ENCODE peak calls at places on chromosomes 7 and 10, in seven cellular contexts. S is A549, Y is breast epithelium, N is tibial nerve, H is body of pancreas, O is testis, D is suprapubic skin. E is an unnamed sample.

GRCh38 chr7:153835104-153835503 is 217.1 kb upstream of the DPP6 start:
- DNase-seq in N (no peak), D (no peak), O (no peak), S (no peak), Y (no peak), H (no peak), E (no peak)

GRCh38 chr10:33937987-33938386 is 603.5 kb upstream of the NRP1 start:
- DNase-seq in N (no peak), H (no peak), D (no peak), S (no peak), Y (no peak), O (no peak), E (no peak)

GRCh38 chr7:2079332-2080068 is 153.2 kb downstream of the MAD1L1 start:
- DNase-seq in O (no peak), D (no peak), H (no peak), N (no peak), Y (no peak), S (no peak), E (no peak)

GRCh38 chr7:22858640-22859561 is 36.3 kb upstream of the TOMM7 start:
- DNase-seq in S (peak; percentile 61), H (no peak), D (no peak), Y (peak; percentile 67), O (no peak), N (no peak), E (no peak)

GRCh38 chr7:18087031-18087686 is 59.5 kb upstream of the PRPS1L1 start:
- DNase-seq in H (peak; percentile 13), O (peak; percentile 21), D (no peak), N (no peak), S (peak; percentile 8), Y (no peak), E (peak; percentile 59)

GRCh38 chr7:52995676-52996075 is 39.8 kb upstream of the POM121L12 start:
- DNase-seq in D (no peak), N (no peak), Y (no peak), S (no peak), H (no peak), O (no peak), E (no peak)

GRCh38 chr7:2621061-2621828 is 10.5 kb upstream of the TTYH3 start:
- DNase-seq in N (no peak), Y (no peak), H (peak; percentile 59), S (no peak), D (no peak), O (peak; percentile 81), E (peak; percentile 82)

GRCh38 chr7:20744913-20745587 is 41.6 kb downstream of the SP8 start:
- DNase-seq in O (no peak), S (peak; percentile 50), Y (no peak), N (no peak), H (no peak), D (no peak), E (no peak)

GRCh38 chr10:1462994-1463633 is 274.2 kb downstream of the ADARB2 start:
- DNase-seq in O (no peak), S (no peak), N (no peak), H (no peak), D (no peak), Y (no peak), E (no peak)
- TF ChIP-seq POLR2A in O (no peak), S (no peak), N (no peak), H (no peak), D (no peak), Y (no peak), E (no peak)

DNA sequence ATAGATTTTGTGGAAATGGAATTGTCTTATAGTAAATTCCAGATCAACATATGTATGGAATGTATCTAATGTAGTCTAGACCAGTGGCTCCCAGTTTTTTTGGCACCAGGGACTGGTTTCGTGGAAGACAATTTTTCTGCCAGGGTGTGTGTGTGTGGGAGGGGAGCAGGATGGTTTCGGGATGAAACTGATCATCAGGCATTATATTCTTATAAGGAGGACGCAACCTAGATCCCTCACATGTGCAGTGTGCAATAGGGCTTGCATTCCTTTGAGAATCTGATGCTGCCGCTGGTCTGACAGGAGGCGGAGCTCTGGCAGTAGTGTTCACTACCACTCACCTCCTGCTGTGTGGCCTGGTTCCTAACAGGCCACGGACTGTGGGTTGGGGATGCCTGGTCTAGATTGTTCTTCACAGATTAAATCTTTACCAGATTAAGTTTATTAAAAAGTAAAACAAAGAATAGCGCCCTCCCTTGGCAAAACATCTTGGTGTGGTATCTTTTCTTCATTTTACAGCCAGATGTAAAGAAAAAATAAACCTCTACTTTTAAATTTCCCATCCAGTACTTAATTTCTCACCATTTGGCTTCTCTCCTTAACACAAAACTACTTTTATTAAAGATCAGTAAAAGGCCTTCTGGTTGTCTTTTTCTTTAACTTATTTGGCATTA is 48.4 kb downstream of the SEPTIN7 start:
- DNase-seq in H (no peak), D (no peak), O (no peak), Y (no peak), N (no peak), S (no peak), E (no peak)
- TF ChIP-seq CTCF in H (no peak), D (no peak), O (no peak), Y (no peak), N (no peak), S (no peak), E (no peak)

DNA sequence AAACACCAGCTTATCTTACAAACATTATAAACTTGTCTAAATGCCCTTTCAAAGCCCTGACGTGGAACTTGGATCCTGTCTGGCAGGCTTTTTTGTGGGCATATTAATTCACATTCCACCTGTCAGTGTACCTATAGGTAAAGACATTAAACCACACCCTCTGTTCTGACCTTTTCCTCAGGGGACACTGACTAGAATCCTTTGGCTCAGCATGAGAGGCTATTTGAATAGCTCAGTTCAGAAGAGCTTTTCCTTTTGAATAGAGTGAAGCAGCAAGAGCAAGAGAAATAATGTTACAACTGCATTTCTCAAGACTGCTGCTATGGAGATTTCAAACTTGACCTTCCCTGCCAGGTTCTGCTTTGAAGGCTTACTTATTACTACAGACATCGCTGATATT is 76.9 kb downstream of the CYP51A1 start:
- DNase-seq in Y (peak; percentile 46), S (no peak), H (peak; percentile 16), D (no peak), O (peak; percentile 47), N (no peak), E (no peak)
- TF ChIP-seq POLR2A in Y (no peak), S (no peak), H (no peak), D (no peak), O (no peak), N (no peak), E (no peak)

GRCh38 chr10:123013456-123014419 is 4.9 kb downstream of the ACADSB start:
- DNase-seq in Y (no peak), S (no peak), N (no peak), H (no peak), O (no peak), D (no peak), E (peak; percentile 74)

GRCh38 chr10:123009105-123009805 is 449 bp downstream of the ACADSB start:
- DNase-seq in D (no peak), N (peak; percentile 6), S (no peak), O (peak; percentile 36), Y (no peak), H (peak; percentile 30), E (peak; percentile 88)

GRCh38 chr10:123011987-123012386 is 3.2 kb downstream of the ACADSB start:
- DNase-seq in O (no peak), D (no peak), H (peak; percentile 26), Y (no peak), S (no peak), N (no peak), E (no peak)

GRCh38 chr10:123008379-123009104 is at the start of the genes ACADSB and IKZF5:
- DNase-seq in O (peak; percentile 97), S (peak; percentile 97), N (peak; percentile 97), H (peak; percentile 98), D (peak; percentile 98), Y (peak; percentile 97), E (peak; percentile 99)

DNA sequence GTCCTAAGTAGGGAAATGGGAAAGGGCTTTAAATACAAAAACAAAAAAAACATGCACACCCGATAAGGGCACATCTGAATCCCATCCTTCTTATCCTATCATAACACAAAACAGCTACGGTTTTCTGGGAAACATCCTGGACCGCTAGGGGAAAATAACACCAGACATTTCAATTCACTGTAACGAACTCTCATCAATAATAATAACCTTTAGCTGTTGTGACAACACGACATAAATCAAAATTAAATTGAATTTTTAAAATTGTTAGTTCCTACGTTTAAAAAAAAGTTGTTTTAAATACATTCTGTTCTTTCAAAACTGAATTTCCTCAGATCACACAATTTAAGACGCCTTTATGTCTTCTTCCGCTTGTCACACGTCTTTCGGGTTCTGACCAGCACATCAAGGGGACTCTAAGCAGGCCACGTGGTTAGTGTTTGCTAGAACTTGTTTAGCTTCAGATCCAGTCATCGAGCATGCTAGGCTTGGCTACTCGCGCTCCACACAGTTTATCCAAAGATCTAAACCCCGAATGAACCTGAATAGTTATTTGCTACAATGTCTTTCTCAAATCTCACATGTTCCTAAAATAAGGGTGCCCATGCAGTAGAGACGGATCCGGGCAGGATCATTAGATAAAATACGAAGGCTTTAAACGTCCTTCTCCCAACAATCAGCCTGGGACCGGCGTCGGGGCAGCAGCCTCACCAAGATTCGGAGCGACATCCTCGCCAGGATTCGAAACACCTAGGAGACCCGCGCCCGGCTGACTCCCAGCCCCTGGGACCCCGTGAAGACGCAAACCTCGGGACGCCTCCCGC is 827 bp downstream of the IKZF5 start:
- DNase-seq in N (peak; percentile 41), Y (no peak), D (no peak), H (peak; percentile 48), O (peak; percentile 86), S (peak; percentile 62), E (peak; percentile 72)
- TF ChIP-seq CTCF in N (no peak), Y (peak; percentile 13), D (no peak), H (no peak), O (no peak), S (no peak), E (no peak)

GRCh38 chr10:16436758-16437539 is at the start of gene PTER:
- DNase-seq in S (peak; percentile 97), Y (peak; percentile 95), O (peak; percentile 96), N (peak; percentile 98), H (peak; percentile 98), D (peak; percentile 98), E (peak; percentile 99)
- TF ChIP-seq POLR2A in S (peak; percentile 92), Y (peak; percentile 73), O (no peak), N (peak; percentile 13), H (peak; percentile 97), D (peak; percentile 73), E (peak; percentile 40)

DNA sequence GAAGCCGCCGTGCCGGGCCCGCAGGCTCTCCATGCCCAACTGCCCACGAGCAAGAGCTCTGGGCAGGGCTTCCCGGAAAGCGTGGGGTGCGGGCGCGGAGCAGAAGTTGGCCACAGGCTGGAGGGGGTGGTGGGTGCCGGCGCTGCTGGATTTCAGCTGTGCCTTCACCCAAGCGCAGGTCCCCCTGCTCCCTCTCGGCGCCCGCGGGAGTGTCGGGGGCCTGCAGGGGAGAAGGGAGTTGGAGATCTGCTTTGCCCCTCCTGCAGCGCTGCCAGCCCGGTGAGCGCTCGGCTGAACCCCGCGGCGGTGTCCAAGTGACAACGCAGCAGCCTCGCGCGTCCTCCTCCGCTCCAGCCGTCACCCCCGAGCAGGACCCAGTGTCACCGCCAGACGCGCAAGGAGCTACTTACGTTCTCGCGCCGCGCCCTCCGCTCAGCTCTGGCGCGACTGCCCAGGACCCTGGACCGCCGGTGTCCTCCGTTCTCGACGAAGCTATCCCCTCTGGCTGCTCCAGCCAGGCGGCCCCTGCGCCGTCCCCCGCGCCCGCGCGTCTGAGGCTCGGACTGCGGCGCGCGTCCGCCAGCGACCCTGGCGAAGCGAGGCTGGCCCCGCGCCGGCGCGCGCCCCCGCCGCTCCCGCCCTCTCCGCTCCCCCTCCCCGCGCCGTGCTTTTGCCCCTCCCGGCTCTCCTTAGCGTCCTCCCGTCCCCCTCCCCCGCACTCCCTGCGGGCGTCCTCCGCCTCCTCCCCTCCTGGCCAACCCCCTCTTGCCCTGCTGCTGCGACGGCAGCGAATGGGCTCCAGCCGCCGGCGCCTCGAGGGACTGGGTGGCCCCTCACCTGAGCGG is at the start of gene NRCAM:
- DNase-seq in H (peak; percentile 88), N (no peak), O (peak; percentile 70), Y (no peak), D (no peak), S (peak; percentile 89), E (peak; percentile 80)
- TF ChIP-seq CTCF in H (peak; percentile 36), N (no peak), O (no peak), Y (no peak), D (no peak), S (no peak), E (no peak)

GRCh38 chr7:129168219-129168991 is 20.0 kb upstream of the SMO start:
- DNase-seq in D (no peak), O (no peak), Y (no peak), N (no peak), H (no peak), S (no peak), E (no peak)
- TF ChIP-seq POLR2A in D (no peak), O (no peak), Y (no peak), N (no peak), H (no peak), S (no peak), E (no peak)

E was measured in spleen.